ENCODE peak calls at places on chromosomes 1 and 21, in six cellular contexts. M, T, L, K, Y and Z are unnamed samples.
A peak's percentile ranks its signal among the peaks of the same experiment; 100 is the strongest.

GRCh38 chr1:157116735-157117103 is 17.1 kb upstream of the ETV3L start:
- DNase-seq in L (no peak), T (no peak), M (no peak), K (no peak), Y (no peak), Z (no peak)

GRCh38 chr1:29474274-29474824 is 238.0 kb downstream of the PTPRU start:
- DNase-seq in Y (no peak), M (no peak), T (no peak), K (no peak), L (no peak), Z (no peak)

GRCh38 chr1:202967684-202968281 is 726 bp upstream of the CYB5R1 start:
- DNase-seq in Y (no peak), M (no peak), K (no peak), L (no peak), T (no peak), Z (no peak)

GRCh38 chr1:77553568-77554291 is 128.7 kb downstream of the ZZZ3 start:
- DNase-seq in Y (no peak), M (no peak), L (no peak), T (no peak), K (no peak), Z (no peak)

GRCh38 chr1:206695751-206696150 is 11.0 kb downstream of the MAPKAPK2 start:
- DNase-seq in Y (no peak), M (no peak), T (no peak), K (no peak), L (no peak), Z (no peak)

GRCh38 chr21:41923641-41924342 is 30.0 kb downstream of the C2CD2 start:
- DNase-seq in T (no peak), Y (no peak), L (peak; percentile 36), K (no peak), M (peak; percentile 47), Z (no peak)

GRCh38 chr1:26044971-26045711 is 777 bp downstream of the SLC30A2 start:
- DNase-seq in K (no peak), T (no peak), L (no peak), M (no peak), Y (no peak), Z (no peak)

GRCh38 chr1:94819584-94819944 is 593 bp upstream of the SLC44A3 start:
- DNase-seq in L (no peak), T (no peak), K (no peak), Y (no peak), M (no peak), Z (no peak)

GRCh38 chr1:248804771-248805681 is 20.7 kb downstream of the SH3BP5L start:
- DNase-seq in L (no peak), Y (no peak), M (no peak), K (no peak), T (no peak), Z (no peak)

GRCh38 chr1:174550296-174550695 is 102.5 kb downstream of the GPR52 start:
- DNase-seq in L (no peak), M (peak; percentile 8), Y (no peak), K (no peak), T (no peak), Z (no peak)

GRCh38 chr1:10771789-10772188 is 24.7 kb downstream of the CASZ1 start:
- DNase-seq in T (no peak), L (no peak), M (no peak), Y (no peak), K (no peak), Z (no peak)

GRCh38 chr1:184828369-184828717 is 73.7 kb upstream of the EDEM3 start:
- DNase-seq in L (no peak), K (no peak), Y (no peak), M (no peak), T (no peak), Z (no peak)

GRCh38 chr1:10730985-10731384 is 65.5 kb downstream of the CASZ1 start:
- DNase-seq in Y (no peak), L (no peak), K (peak; percentile 64), T (no peak), M (peak; percentile 69), Z (no peak)

GRCh38 chr1:8409107-8409506 is 91.2 kb downstream of the SLC45A1 start:
- DNase-seq in K (no peak), L (no peak), T (no peak), Y (no peak), M (peak; percentile 81), Z (no peak)

GRCh38 chr21:28337319-28337718 is 655.4 kb downstream of the LTN1 start:
- DNase-seq in T (no peak), Y (no peak), L (no peak), M (peak; percentile 78), K (no peak), Z (no peak)

GRCh38 chr1:16226495-16227179 is 10.3 kb downstream of the CPLANE2 start:
- DNase-seq in Y (no peak), T (peak; percentile 86), K (no peak), L (no peak), M (no peak), Z (no peak)

GRCh38 chr1:212458817-212459216 is 26.1 kb downstream of the NENF start:
- DNase-seq in T (no peak), M (no peak), L (no peak), K (no peak), Y (no peak), Z (no peak)

GRCh38 chr1:179038528-179039281 is 13.0 kb downstream of the FAM20B start:
- DNase-seq in K (no peak), T (no peak), L (no peak), Y (no peak), M (no peak), Z (no peak)

GRCh38 chr1:221777434-221778072 is 35.7 kb upstream of the DUSP10 start:
- DNase-seq in L (no peak), M (no peak), K (no peak), Y (no peak), T (no peak), Z (no peak)

GRCh38 chr1:202798260-202798659 is 10.0 kb downstream of the KDM5B start:
- DNase-seq in Y (no peak), K (no peak), L (no peak), T (no peak), M (no peak), Z (no peak)

GRCh38 chr1:198492872-198493271 is 47.6 kb downstream of the ATP6V1G3 start:
- DNase-seq in T (no peak), M (peak; percentile 91), L (no peak), Y (no peak), K (no peak), Z (no peak)

GRCh38 chr1:51729156-51729823 is 112.4 kb downstream of the OSBPL9 start:
- DNase-seq in K (peak; percentile 83), L (peak; percentile 77), Y (peak; percentile 72), T (peak; percentile 97), M (peak; percentile 83), Z (peak; percentile 43)
- TF ChIP-seq POLR2A in K (peak; percentile 51), L (peak; percentile 40), Y (no peak), T (peak; percentile 69), M (peak; percentile 29), Z (no peak)

GRCh38 chr1:100448371-100448770 is 89.6 kb upstream of the GPR88 start:
- DNase-seq in K (no peak), M (no peak), T (peak; percentile 46), Y (no peak), L (no peak), Z (no peak)

GRCh38 chr1:100456880-100457279 is 81.1 kb upstream of the GPR88 start:
- DNase-seq in M (no peak), L (no peak), K (no peak), Y (no peak), T (no peak), Z (no peak)

GRCh38 chr1:100455478-100456072 is 82.4 kb upstream of the GPR88 start:
- DNase-seq in M (peak; percentile 16), T (no peak), K (no peak), L (no peak), Y (no peak), Z (no peak)

GRCh38 chr1:100449477-100449876 is 88.5 kb upstream of the GPR88 start:
- DNase-seq in T (no peak), M (no peak), Y (no peak), L (no peak), K (no peak), Z (no peak)

DNA sequence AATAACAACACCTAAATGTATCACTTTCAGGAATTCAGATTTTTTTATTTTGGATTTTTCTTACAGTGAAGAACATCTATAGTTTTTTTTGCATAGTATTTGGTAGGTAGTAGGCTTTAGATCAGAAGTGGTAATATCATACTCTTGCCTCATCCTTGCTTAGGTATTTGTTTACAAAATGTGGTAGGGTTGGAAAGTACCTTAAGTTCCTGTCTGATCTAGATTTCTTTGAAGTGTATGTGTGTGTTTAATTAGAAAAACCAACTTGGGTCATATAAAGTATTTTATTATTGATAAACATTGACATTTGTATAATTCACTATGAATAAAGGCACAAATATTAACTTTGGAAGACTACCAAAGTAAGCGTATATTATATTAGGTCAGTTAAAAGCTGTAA is 85.3 kb upstream of the GPR88 start:
- DNase-seq in L (no peak), M (peak; percentile 71), Y (no peak), K (no peak), T (no peak), Z (no peak)
- TF ChIP-seq POLR2A in L (no peak), M (no peak), Y (no peak), K (no peak), T (no peak), Z (no peak)

DNA sequence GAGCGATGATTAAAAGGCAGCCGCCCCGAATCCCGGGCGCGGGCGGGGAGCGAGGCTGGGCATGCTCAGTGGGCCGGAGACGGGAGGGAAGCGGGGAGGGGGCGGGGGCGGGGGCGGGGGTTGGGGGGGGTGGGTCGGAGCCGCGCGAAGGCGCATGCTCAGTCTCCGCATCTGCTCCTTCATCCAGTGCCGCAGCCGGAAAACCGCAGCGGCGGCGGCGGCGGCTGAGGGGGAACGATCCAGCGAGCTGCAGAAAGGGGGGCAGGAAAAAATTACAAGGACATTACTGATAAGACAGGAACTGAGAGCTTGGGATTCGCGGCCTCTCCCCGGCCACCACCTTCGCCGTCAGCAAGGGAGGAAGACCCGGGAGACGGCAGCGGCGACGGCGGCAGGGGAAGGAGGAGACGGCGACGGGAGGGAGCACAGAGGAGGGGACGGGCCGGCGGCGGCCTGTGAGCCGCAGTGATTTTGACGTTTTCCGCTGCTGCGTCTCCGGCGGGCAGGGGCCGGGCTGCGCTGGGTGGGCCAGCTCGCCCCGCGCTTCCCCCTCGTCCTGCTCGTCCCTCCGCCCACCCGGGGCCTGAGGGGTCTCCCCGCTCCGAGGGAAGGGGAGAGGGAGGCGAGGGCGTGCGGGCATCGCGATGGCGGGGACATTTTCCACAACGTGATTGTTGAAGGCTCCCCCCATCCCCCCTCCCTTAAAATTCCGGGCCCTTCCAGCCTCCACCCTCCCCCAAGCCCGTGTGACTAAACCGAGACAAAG is at the start of gene CAMSAP2:
- DNase-seq in L (peak; percentile 93), T (peak; percentile 91), Y (peak; percentile 85), K (peak; percentile 34), M (peak; percentile 86), Z (peak; percentile 77)
- TF ChIP-seq POLR2A in L (peak; percentile 92), T (peak; percentile 85), Y (no peak), K (peak; percentile 53), M (peak; percentile 79), Z (peak; percentile 72)

DNA sequence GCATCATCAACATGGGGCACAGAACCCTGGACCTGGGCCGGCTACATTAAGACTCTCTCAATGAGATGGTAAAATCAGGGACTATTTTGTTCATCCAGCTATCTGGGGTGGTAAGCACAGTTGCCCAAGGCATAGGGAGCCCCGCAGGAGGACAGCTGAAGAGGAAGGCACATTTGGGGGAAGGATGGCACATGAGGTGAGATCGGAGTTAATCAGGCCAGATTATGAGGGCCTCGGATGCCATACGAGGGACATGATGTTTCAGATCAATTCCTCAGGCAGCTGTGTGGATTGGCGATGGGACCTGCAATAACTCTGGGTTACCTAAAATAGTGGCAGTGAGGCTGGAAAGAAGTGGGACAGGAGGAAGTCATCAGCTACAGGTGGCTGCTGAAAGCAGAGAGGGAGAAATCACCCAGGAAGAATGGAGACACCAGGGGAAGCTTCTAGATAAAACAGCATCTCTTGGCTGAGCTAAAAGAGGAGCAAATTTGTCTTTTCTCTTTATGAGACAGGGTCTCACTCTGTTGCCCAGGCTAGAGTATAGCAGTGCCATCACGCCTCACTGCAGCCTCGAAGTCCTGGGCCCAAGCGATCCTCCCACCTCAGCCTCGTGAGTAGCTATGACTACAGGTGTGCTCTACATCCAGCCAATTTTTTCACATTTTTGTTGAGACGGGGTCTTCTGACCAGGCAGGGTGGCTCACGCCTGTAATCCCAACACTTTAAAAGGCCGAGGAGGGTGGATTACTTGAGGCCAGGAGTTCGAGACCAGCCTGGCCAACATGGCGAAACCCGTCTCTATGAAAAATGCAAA is 21.1 kb downstream of the TOMM20 start:
- DNase-seq in T (no peak), M (no peak), K (no peak), L (no peak), Y (no peak), Z (no peak)
- TF ChIP-seq POLR2A in T (no peak), M (no peak), K (no peak), L (no peak), Y (no peak), Z (no peak)